ENCODE peak calls at places on chromosomes 12 and 14, in five cellular contexts. G is K562, U is GM12878, P is HepG2, E is HCT116. K is an unnamed sample.

GRCh38 chr14:85573406-85573805 is 43.5 kb downstream of the FLRT2 start:
- DNase-seq in P (no peak), G (no peak), U (no peak), E (no peak), K (no peak)

GRCh38 chr12:23561536-23561935 is 387.9 kb downstream of the SOX5 start:
- DNase-seq in E (no peak), P (no peak), U (no peak), G (no peak), K (no peak)

GRCh38 chr12:57429473-57430116 is 1.2 kb downstream of the R3HDM2 start:
- DNase-seq in U (no peak), G (no peak), P (no peak), E (no peak), K (no peak)

GRCh38 chr12:104006929-104007328 is 41.3 kb downstream of the TDG start:
- DNase-seq in P (no peak), G (no peak), E (no peak), U (no peak), K (no peak)

GRCh38 chr14:33375781-33376180 is 437.1 kb downstream of the NPAS3 start:
- DNase-seq in U (no peak), E (no peak), G (no peak), P (no peak), K (no peak)

GRCh38 chr14:88420187-88420586 is 34.7 kb downstream of the SPATA7 start:
- DNase-seq in P (no peak), G (no peak), U (no peak), E (no peak), K (no peak)

GRCh38 chr12:95742586-95742985 is 48.0 kb downstream of the NTN4 start:
- DNase-seq in P (no peak), U (no peak), G (no peak), E (no peak), K (no peak)

GRCh38 chr12:53965251-53966069 is 7.5 kb upstream of the HOXC11 start:
- DNase-seq in P (no peak), U (no peak), E (no peak), G (no peak), K (no peak)

GRCh38 chr12:15939111-15939510 is 28.0 kb downstream of the DERA start:
- DNase-seq in P (peak), G (no peak), U (no peak), E (no peak), K (no peak)

GRCh38 chr12:69015831-69016230 is 82.9 kb upstream of the CPM start:
- DNase-seq in E (no peak), U (no peak), P (no peak), G (no peak), K (no peak)

GRCh38 chr14:76264384-76264783 is 111.6 kb upstream of the ESRRB start:
- DNase-seq in U (no peak), E (no peak), P (no peak), G (no peak), K (no peak)

GRCh38 chr12:111398530-111398929 is 7.2 kb upstream of the SH2B3 start:
- DNase-seq in E (no peak), U (no peak), P (no peak), G (no peak), K (no peak)

GRCh38 chr14:101352567-101352966 is 208.7 kb upstream of the DIO3 start:
- DNase-seq in G (no peak), P (no peak), E (no peak), U (no peak), K (no peak)

GRCh38 chr14:104555621-104556255 is 23.8 kb upstream of the C14orf180 start:
- DNase-seq in G (no peak), P (no peak), U (no peak), E (no peak), K (no peak)

GRCh38 chr12:101485015-101485414 is 9.9 kb downstream of the SPIC start:
- DNase-seq in P (no peak), U (no peak), G (no peak), E (no peak), K (no peak)

GRCh38 chr12:56461235-56462159 is 6.9 kb upstream of the SPRYD4 start:
- DNase-seq in E (no peak), G (no peak), U (no peak), P (peak), K (no peak)

GRCh38 chr12:104702565-104703139 is 245.9 kb downstream of the CHST11 start:
- DNase-seq in P (no peak), E (no peak), U (no peak), G (no peak), K (no peak)

GRCh38 chr12:70366581-70367267 is 634 bp downstream of the KCNMB4 start:
- DNase-seq in U (no peak), G (peak), E (peak), P (peak), K (peak)

GRCh38 chr14:69708586-69709169 is 58.3 kb upstream of the SRSF5 start:
- DNase-seq in U (no peak), P (peak), G (no peak), E (no peak), K (peak)

GRCh38 chr12:8057839-8058238 is 8.3 kb downstream of the C3AR1 start:
- DNase-seq in E (no peak), U (no peak), P (no peak), G (no peak), K (no peak)
- TF ChIP-seq REST in E (no peak), U (no peak), P (no peak), G (no peak), K (no peak)

GRCh38 chr12:49832836-49833421 is 4.7 kb upstream of the NCKAP5L start:
- DNase-seq in P (no peak), E (no peak), U (no peak), G (no peak), K (no peak)
- TF ChIP-seq ZBTB33 in P (no peak), E (no peak), U (no peak), G (no peak), K (no peak)

GRCh38 chr14:102493585-102493984 is 16.0 kb downstream of the ANKRD9 start:
- DNase-seq in U (no peak), P (no peak), E (no peak), G (no peak), K (no peak)
- TF ChIP-seq REST in U (no peak), P (no peak), E (no peak), G (no peak), K (no peak)

GRCh38 chr12:81758421-81759214 is 532 bp downstream of the PPFIA2 start:
- DNase-seq in G (no peak), E (no peak), U (no peak), P (no peak), K (peak)
- TF ChIP-seq ZBTB33 in G (no peak), E (no peak), U (no peak), P (no peak), K (no peak)